ENCODE peak calls at places on chromosome 19, in ten cellular contexts. C is gastrocnemius medialis, H is lung, N is body of pancreas, W is heart right ventricle, E is IMR-90, O is OCI-LY7, B is pancreas, Y is H1, P is mucosa of descending colon. I is an unnamed sample.
A peak's percentile ranks its signal among the peaks of the same experiment; 100 is the strongest.

GRCh38 chr19:33220735-33221134 is 4.9 kb downstream of the SLC7A10 start:
- DNase-seq in C (no peak), H (no peak), N (no peak), W (no peak), E (no peak), O (no peak), B (no peak), Y (no peak), P (no peak), I (no peak)

GRCh38 chr19:32318884-32319520 is 26.4 kb upstream of the ZNF507 start:
- DNase-seq in C (no peak), H (no peak), N (no peak), W (no peak), E (no peak), O (peak; percentile 9), B (no peak), Y (peak; percentile 73), P (no peak), I (no peak)

GRCh38 chr19:44757735-44758505 is 9.4 kb downstream of the BCL3 start:
- DNase-seq in C (peak; percentile 54), H (peak; percentile 69), N (peak; percentile 71), W (peak; percentile 87), E (peak; percentile 63), O (no peak), B (peak; percentile 65), Y (peak; percentile 77), P (peak; percentile 63), I (peak; percentile 94)

GRCh38 chr19:6138066-6138465 is 2.6 kb downstream of the ACSBG2 start:
- DNase-seq in C (no peak), H (no peak), N (no peak), W (no peak), E (no peak), O (no peak), B (no peak), Y (no peak), P (no peak), I (no peak)

GRCh38 chr19:29292146-29292545 is 79.2 kb upstream of the UQCRFS1 start:
- DNase-seq in C (no peak), H (no peak), N (no peak), W (no peak), E (no peak), O (no peak), B (no peak), Y (no peak), P (no peak), I (no peak)

GRCh38 chr19:43623889-43624670 is 4.7 kb upstream of the ZNF428 start:
- DNase-seq in C (no peak), H (no peak), N (no peak), W (no peak), E (no peak), O (no peak), B (no peak), Y (peak; percentile 86), P (no peak), I (no peak)

GRCh38 chr19:19270749-19271571 is 2.1 kb downstream of the TM6SF2 start:
- DNase-seq in C (no peak), H (no peak), N (no peak), W (no peak), E (no peak), O (no peak), B (no peak), Y (no peak), P (no peak), I (no peak)

GRCh38 chr19:21694171-21694906 is 73.0 kb downstream of the ZNF100 start:
- DNase-seq in C (no peak), H (no peak), N (no peak), W (no peak), E (no peak), O (no peak), B (no peak), Y (no peak), P (no peak), I (no peak)

GRCh38 chr19:47209323-47210179 is 21.4 kb downstream of the BBC3 start:
- DNase-seq in C (no peak), H (no peak), N (no peak), W (no peak), E (peak; percentile 76), O (peak; percentile 42), B (no peak), Y (no peak), P (peak; percentile 39), I (no peak)

GRCh38 chr19:47210180-47210490 is 20.9 kb downstream of the BBC3 start:
- DNase-seq in C (no peak), H (no peak), N (no peak), W (no peak), E (no peak), O (no peak), B (no peak), Y (no peak), P (no peak), I (no peak)

GRCh38 chr19:47215581-47215980 is 15.4 kb downstream of the BBC3 start:
- DNase-seq in C (no peak), H (no peak), N (no peak), W (no peak), E (no peak), O (no peak), B (no peak), Y (no peak), P (peak; percentile 76), I (no peak)

DNA sequence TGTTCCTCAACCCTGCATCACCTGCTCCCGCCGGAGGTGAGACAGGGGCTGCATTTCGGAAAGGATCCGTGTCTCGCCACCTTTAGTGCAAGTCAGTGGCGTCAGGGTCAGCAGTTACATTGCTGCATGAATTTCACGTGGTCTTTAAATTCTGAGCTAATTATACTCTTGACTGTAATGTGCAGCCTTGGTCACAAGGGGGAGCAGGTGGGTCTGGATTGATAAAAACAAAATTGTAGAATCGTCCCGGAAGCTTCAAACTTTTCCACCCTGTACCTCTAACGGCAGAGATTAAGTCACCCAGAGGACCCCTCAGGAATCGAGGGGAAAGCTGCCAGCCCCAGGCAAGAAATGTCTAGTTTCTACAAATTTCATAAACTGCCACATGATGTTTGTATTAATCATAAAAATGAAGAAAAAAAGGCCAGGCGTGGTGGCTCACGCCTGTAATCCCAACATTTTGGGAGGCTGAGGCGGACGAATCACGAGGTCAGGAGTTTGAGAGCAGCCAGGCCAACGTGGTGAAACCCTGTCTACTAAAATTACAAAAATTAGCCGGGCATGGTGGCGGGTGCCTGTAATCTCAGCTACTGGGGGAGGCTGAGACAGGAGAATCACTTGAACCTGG is 20.2 kb downstream of the BBC3 start:
- DNase-seq in C (peak; percentile 63), H (peak; percentile 83), N (peak; percentile 88), W (peak; percentile 35), E (peak; percentile 80), O (peak; percentile 88), B (peak; percentile 74), Y (peak; percentile 88), P (peak; percentile 34), I (peak; percentile 85)
- H3K4me1 ChIP-seq in C (peaks cover 4% of the 10 kb centered on the region), H (peaks cover 2% of the 10 kb centered on the region), N (peaks cover 4% of the 10 kb centered on the region), W (peaks cover 4% of the 10 kb centered on the region), E (peaks cover 21% of the 10 kb centered on the region), O (peaks cover 42% of the 10 kb centered on the region), B (no peaks in the 10 kb centered on the region), Y (no peaks in the 10 kb centered on the region), P (peaks cover 11% of the 10 kb centered on the region), I (peaks cover 6% of the 10 kb centered on the region)

GRCh38 chr19:58265100-58265499 is 13.7 kb upstream of the ZNF8 start:
- DNase-seq in C (no peak), H (no peak), N (no peak), W (no peak), E (no peak), O (no peak), B (no peak), Y (no peak), P (no peak), I (no peak)

GRCh38 chr19:58262922-58263296 is 15.8 kb upstream of the ZNF8 start:
- DNase-seq in C (no peak), H (no peak), N (no peak), W (no peak), E (no peak), O (no peak), B (no peak), Y (no peak), P (no peak), I (no peak)

GRCh38 chr19:58261600-58261967 is 17.2 kb upstream of the ZNF8 start:
- DNase-seq in C (no peak), H (no peak), N (no peak), W (no peak), E (no peak), O (no peak), B (no peak), Y (no peak), P (no peak), I (no peak)

DNA sequence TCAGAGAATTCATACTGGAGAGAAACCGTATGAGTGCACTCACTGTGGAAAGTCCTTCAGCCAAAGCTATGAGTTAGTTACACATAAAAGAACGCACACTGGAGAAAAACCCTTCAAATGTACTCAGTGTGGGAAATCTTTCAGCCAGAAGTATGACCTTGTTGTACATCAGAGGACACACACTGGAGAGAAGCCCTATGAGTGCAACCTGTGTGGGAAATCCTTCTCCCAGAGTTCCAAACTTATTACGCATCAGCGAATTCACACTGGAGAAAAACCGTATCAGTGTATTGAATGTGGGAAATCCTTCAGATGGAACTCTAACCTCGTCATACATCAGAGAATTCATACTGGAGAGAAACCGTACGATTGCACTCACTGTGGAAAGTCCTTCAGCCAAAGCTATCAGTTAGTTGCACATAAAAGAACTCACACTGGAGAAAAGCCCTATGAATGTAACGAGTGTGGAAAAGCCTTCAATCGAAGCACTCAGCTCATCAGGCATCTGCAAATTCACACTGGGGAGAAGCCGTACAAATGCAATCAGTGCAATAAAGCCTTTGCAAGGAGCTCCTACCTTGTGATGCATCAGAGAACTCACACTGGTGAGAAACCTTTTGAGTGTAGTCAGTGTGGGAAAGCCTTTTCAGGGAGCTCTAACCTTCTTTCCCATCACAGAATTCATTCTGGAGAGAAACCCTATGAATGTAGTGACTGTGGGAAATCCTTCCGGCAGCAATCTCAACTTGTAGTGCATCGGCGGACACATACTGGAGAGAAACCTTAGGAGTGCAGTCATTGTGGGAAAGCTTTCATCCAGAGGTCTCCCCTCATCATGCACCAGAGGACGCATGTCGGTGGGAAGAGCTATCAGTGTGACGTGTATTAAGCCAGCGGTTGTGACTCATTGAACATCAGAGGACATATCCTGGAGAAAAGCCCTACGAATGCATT is 16.5 kb upstream of the ZNF8 start:
- DNase-seq in C (no peak), H (no peak), N (no peak), W (no peak), E (no peak), O (peak; percentile 6), B (no peak), Y (no peak), P (no peak), I (no peak)
- H3K9me3 ChIP-seq in C (peaks cover 85% of the 10 kb centered on the region), H (peaks cover 76% of the 10 kb centered on the region), N (no peaks in the 10 kb centered on the region), W (peaks cover 51% of the 10 kb centered on the region), E (peaks cover 99% of the 10 kb centered on the region), O (peaks cover 59% of the 10 kb centered on the region), B (peaks cover 52% of the 10 kb centered on the region), Y (peaks cover 92% of the 10 kb centered on the region), P (peaks cover 100% of the 10 kb centered on the region), I (peaks cover 100% of the 10 kb centered on the region)

GRCh38 chr19:4579389-4579788 is 19.9 kb upstream of the SEMA6B start:
- DNase-seq in C (no peak), H (no peak), N (no peak), W (no peak), E (no peak), O (no peak), B (no peak), Y (no peak), P (no peak), I (no peak)

GRCh38 chr19:4581381-4582111 is 22.1 kb upstream of the SEMA6B start:
- DNase-seq in C (no peak), H (no peak), N (no peak), W (no peak), E (no peak), O (peak; percentile 38), B (no peak), Y (peak; percentile 86), P (no peak), I (no peak)

GRCh38 chr19:4580961-4581380 is 21.5 kb upstream of the SEMA6B start:
- DNase-seq in C (no peak), H (no peak), N (no peak), W (no peak), E (no peak), O (no peak), B (no peak), Y (peak; percentile 52), P (no peak), I (no peak)

GRCh38 chr19:4578552-4579248 is 19.2 kb upstream of the SEMA6B start:
- DNase-seq in C (no peak), H (no peak), N (no peak), W (no peak), E (no peak), O (no peak), B (no peak), Y (no peak), P (no peak), I (no peak)

DNA sequence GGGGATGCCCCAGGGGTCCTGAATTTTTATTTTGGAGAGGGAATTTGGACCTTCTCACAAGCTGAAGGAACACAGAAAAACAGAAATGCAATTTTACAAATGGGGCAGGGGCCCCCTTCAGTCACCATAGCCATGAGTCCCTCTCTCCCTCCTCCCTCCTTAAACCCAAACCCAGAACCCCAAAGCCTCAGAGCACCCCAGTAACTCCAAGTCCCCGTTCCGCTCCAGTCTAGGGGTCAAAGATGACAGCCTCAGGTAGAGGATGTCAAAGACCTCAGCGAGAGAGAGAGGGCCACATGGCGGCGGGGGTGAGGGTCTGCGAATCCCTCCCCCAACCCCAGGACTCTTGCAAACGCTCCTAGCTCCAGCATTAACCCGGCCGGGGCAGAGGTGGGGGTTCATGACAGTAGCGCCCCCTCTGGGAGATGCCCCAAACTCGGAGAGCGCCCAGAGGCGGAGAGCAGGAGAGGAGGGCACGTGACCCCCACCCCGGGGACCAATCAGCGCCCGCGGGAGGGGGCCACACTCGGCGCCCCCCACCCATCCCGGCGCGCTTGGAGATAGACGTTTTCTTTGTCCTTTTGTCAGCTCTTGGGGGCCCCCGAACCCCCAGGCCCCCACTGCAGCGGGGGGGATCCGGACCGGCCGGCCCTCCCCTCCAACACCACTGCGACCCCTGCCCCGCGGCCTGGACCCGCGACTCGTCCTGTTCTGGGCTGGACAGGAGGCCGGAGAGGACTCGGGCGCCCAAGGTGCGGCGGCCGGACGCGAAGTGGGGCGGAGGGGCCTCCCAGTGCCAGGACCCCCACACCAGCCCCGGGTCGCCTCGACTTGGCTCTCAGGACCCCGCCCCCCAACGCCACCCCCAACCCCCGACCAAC is 20.8 kb upstream of the SEMA6B start:
- DNase-seq in C (no peak), H (no peak), N (no peak), W (no peak), E (no peak), O (no peak), B (no peak), Y (peak; percentile 85), P (no peak), I (no peak)
- TF ChIP-seq CTCF in C (no peak), H (no peak), N (no peak), W (no peak), E (no peak), O (peak; percentile 49), B (no peak), Y (peak; percentile 57), P (no peak), I (no peak)

GRCh38 chr19:10243606-10244005 is 8.4 kb upstream of the MRPL4 start:
- DNase-seq in C (no peak), H (no peak), N (no peak), W (no peak), E (no peak), O (no peak), B (no peak), Y (no peak), P (no peak), I (no peak)

GRCh38 chr19:10238172-10238783 is 7.1 kb upstream of the S1PR2 start:
- DNase-seq in C (no peak), H (peak; percentile 68), N (peak; percentile 56), W (peak; percentile 71), E (peak; percentile 91), O (peak; percentile 56), B (no peak), Y (no peak), P (peak; percentile 76), I (peak; percentile 38)

GRCh38 chr19:10233946-10234345 is 2.8 kb upstream of the S1PR2 start:
- DNase-seq in C (no peak), H (no peak), N (no peak), W (no peak), E (no peak), O (peak; percentile 50), B (no peak), Y (no peak), P (no peak), I (no peak)

GRCh38 chr19:10235003-10235402 is 3.9 kb upstream of the S1PR2 start:
- DNase-seq in C (no peak), H (no peak), N (no peak), W (no peak), E (no peak), O (peak; percentile 39), B (no peak), Y (no peak), P (no peak), I (no peak)

DNA sequence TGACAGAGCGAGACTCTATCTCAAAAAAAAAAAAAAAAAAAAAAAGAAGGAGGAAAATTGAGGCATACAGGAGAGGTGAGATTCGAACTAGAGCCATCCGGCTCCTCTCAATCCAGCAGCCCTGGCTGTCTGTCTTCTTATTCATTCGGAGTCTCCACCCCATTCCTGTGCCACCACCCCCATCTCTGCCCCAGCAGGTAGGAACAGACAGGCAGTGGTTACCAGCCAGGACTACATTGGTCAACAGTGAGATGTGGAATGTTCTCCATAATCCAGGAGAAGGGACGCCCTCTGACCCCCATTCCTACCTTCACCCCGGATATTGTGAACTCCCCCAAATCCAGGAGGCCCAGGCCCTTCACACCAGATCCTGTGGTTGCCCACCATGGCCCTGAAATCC is 6.6 kb upstream of the S1PR2 start:
- DNase-seq in C (no peak), H (no peak), N (no peak), W (no peak), E (no peak), O (no peak), B (no peak), Y (no peak), P (no peak), I (no peak)
- H3K4me1 ChIP-seq in C (no peaks in the 10 kb centered on the region), H (peaks cover 7% of the 10 kb centered on the region), N (no peaks in the 10 kb centered on the region), W (peaks cover 13% of the 10 kb centered on the region), E (peaks cover 12% of the 10 kb centered on the region), O (peaks cover 96% of the 10 kb centered on the region), B (no peaks in the 10 kb centered on the region), Y (peaks cover 3% of the 10 kb centered on the region), P (peaks cover 5% of the 10 kb centered on the region), I (no peaks in the 10 kb centered on the region)

I was measured in tibial artery.